ENCODE peak calls at places on chromosomes 3 and 15, in ten cellular contexts. P is mesenchymal stem cell, T is EL, E is AML-193, K is HTR-8/SVneo, X is GM12892, G is NCI-H1105 treated with DMSO at 0.1 percent for 48 hours, N is astrocyte of the spinal cord, S is NCI-H524, B is right cardiac atrium. Y is an unnamed sample.

GRCh38 chr3:138673641-138674040 is 65.1 kb downstream of the FAIM start:
- DNase-seq in P (peak; percentile 96), T (no peak), E (no peak), K (no peak), X (no peak), G (no peak), N (peak; percentile 89), S (no peak), B (no peak), Y (no peak)

GRCh38 chr3:124363451-124363850 is 366.8 kb upstream of the UMPS start:
- DNase-seq in P (peak; percentile 90), T (peak; percentile 84), E (no peak), K (peak; percentile 4), X (no peak), G (no peak), N (peak; percentile 28), S (no peak), B (no peak), Y (no peak)

GRCh38 chr3:173404156-173404555 is 6.6 kb downstream of the NLGN1 start:
- DNase-seq in P (no peak), T (no peak), E (no peak), K (no peak), X (no peak), G (no peak), N (no peak), S (no peak), B (no peak), Y (no peak)

GRCh38 chr15:48946840-48947187 is 16.9 kb downstream of the SHC4 start:
- DNase-seq in P (no peak), T (no peak), E (no peak), K (no peak), X (no peak), G (no peak), N (no peak), S (no peak), B (no peak), Y (no peak)

GRCh38 chr3:63961891-63962290 is 49.7 kb upstream of the SCAANT1 start:
- DNase-seq in P (peak; percentile 61), T (peak; percentile 21), E (peak; percentile 47), K (no peak), X (no peak), G (peak; percentile 33), N (peak; percentile 56), S (no peak), B (no peak), Y (no peak)

GRCh38 chr3:53881691-53882593 is at the start of gene ACTR8:
- DNase-seq in P (peak; percentile 90), T (peak; percentile 85), E (peak; percentile 67), K (peak; percentile 84), X (peak; percentile 82), G (peak; percentile 72), N (peak; percentile 85), S (peak; percentile 81), B (peak; percentile 88), Y (peak; percentile 68)

GRCh38 chr15:46296002-46296401 is 661.2 kb downstream of the SQOR start:
- DNase-seq in P (no peak), T (no peak), E (no peak), K (no peak), X (no peak), G (no peak), N (no peak), S (no peak), B (no peak), Y (no peak)

GRCh38 chr3:104989878-104990277 is 376.8 kb upstream of the ALCAM start:
- DNase-seq in P (peak; percentile 7), T (peak; percentile 1), E (no peak), K (no peak), X (no peak), G (no peak), N (no peak), S (peak; percentile 63), B (no peak), Y (no peak)

GRCh38 chr15:28281876-28282275 is 40.1 kb downstream of the HERC2 start:
- DNase-seq in P (no peak), T (no peak), E (no peak), K (no peak), X (no peak), G (no peak), N (no peak), S (no peak), B (no peak), Y (no peak)

GRCh38 chr3:72323794-72324193 is 524.5 kb downstream of the SHQ1 start:
- DNase-seq in P (no peak), T (no peak), E (no peak), K (no peak), X (no peak), G (no peak), N (no peak), S (no peak), B (peak; percentile 38), Y (no peak)

GRCh38 chr3:151906751-151907150 is 33.3 kb downstream of the SUCNR1 start:
- DNase-seq in P (no peak), T (no peak), E (no peak), K (no peak), X (no peak), G (no peak), N (no peak), S (no peak), B (no peak), Y (no peak)

GRCh38 chr3:48426944-48427629 is 2.8 kb downstream of the PLXNB1 start:
- DNase-seq in P (no peak), T (no peak), E (no peak), K (no peak), X (no peak), G (no peak), N (no peak), S (no peak), B (no peak), Y (no peak)

GRCh38 chr3:39668420-39668819 is 141.0 kb upstream of the MYRIP start:
- DNase-seq in P (peak; percentile 37), T (peak; percentile 52), E (peak; percentile 82), K (no peak), X (no peak), G (peak; percentile 11), N (peak; percentile 37), S (peak; percentile 5), B (no peak), Y (no peak)

GRCh38 chr15:88255496-88256171 is 905 bp downstream of the NTRK3 start:
- DNase-seq in P (peak; percentile 54), T (peak; percentile 52), E (no peak), K (peak; percentile 51), X (no peak), G (peak; percentile 28), N (peak; percentile 27), S (no peak), B (peak; percentile 50), Y (no peak)

GRCh38 chr3:128476659-128477058 is 10.0 kb upstream of the DNAJB8 start:
- DNase-seq in P (no peak), T (no peak), E (no peak), K (no peak), X (no peak), G (no peak), N (no peak), S (no peak), B (no peak), Y (no peak)

GRCh38 chr15:75203017-75203907 is 1.6 kb downstream of the C15orf39 start:
- DNase-seq in P (peak; percentile 53), T (peak; percentile 14), E (no peak), K (no peak), X (no peak), G (no peak), N (no peak), S (no peak), B (no peak), Y (peak; percentile 20)